ENCODE peak calls at places on chromosomes 6 and 20, in six cellular contexts. Y is AG09319, W is caudate nucleus, F is pulmonary artery endothelial cell, H is coronary artery, D is spleen. E is an unnamed sample.

GRCh38 chr20:48159156-48159971 is 374.1 kb upstream of the SULF2 start:
- DNase-seq in Y (no peak), W (no peak), F (no peak), H (no peak), D (no peak), E (no peak)

GRCh38 chr6:124470803-124471202 is 491.4 kb upstream of the RNF217 start:
- DNase-seq in Y (no peak), W (no peak), F (no peak), H (no peak), D (no peak), E (no peak)

GRCh38 chr6:33757906-33758305 is 11.2 kb upstream of the IP6K3 start:
- DNase-seq in Y (no peak), W (no peak), F (no peak), H (no peak), D (no peak), E (no peak)

GRCh38 chr20:35665949-35666288 is 1.2 kb upstream of the CPNE1 start:
- DNase-seq in Y (no peak), W (no peak), F (no peak), H (no peak), D (peak; percentile 75), E (no peak)

GRCh38 chr6:3438190-3439167 is 18.4 kb downstream of the SLC22A23 start:
- DNase-seq in Y (peak; percentile 54), W (no peak), F (no peak), H (no peak), D (no peak), E (peak; percentile 89)

GRCh38 chr6:100774681-100775080 is 106.4 kb downstream of the ASCC3 start:
- DNase-seq in Y (no peak), W (no peak), F (no peak), H (no peak), D (no peak), E (no peak)

GRCh38 chr6:33712914-33713313 is 1.4 kb upstream of the UQCC2 start:
- DNase-seq in Y (no peak), W (no peak), F (no peak), H (no peak), D (no peak), E (no peak)

GRCh38 chr6:104908031-104908430 is 48.3 kb upstream of the HACE1 start:
- DNase-seq in Y (no peak), W (no peak), F (no peak), H (no peak), D (no peak), E (no peak)

GRCh38 chr6:149065658-149066556 is 251.6 kb upstream of the TAB2 start:
- DNase-seq in Y (no peak), W (peak; percentile 28), F (no peak), H (no peak), D (peak; percentile 79), E (no peak)

GRCh38 chr20:50652702-50653294 is 38.5 kb downstream of the RIPOR3 start:
- DNase-seq in Y (no peak), W (no peak), F (no peak), H (no peak), D (no peak), E (no peak)

GRCh38 chr20:25139061-25139705 is 56.3 kb upstream of the ENTPD6 start:
- DNase-seq in Y (no peak), W (no peak), F (no peak), H (peak; percentile 67), D (no peak), E (peak; percentile 1)

GRCh38 chr6:100446115-100446921 is 18.4 kb downstream of the SIM1 start:
- DNase-seq in Y (no peak), W (no peak), F (no peak), H (no peak), D (no peak), E (no peak)

GRCh38 chr20:24747015-24747712 is 201.9 kb upstream of the CST7 start:
- DNase-seq in Y (no peak), W (no peak), F (no peak), H (peak; percentile 53), D (peak; percentile 58), E (no peak)

E was measured in dermis microvascular lymphatic vessel endothelial cell.